ENCODE peak calls at places on chromosome 15, in ten cellular contexts. One of them, this sample, is unnamed.

GRCh38 chr15:66563126-66563525 is 2.7 kb downstream of the LCTL start:
- DNase-seq in activated CD8-positive, alpha-beta memory T cell treated with anti-CD3 and anti-CD28 coated beads, Interleukin-2, amount 50 U/mL, for 48 hours: no peak
- DNase-seq in smooth muscle cell of the brain vasculature: no peak
- DNase-seq in NCI-H1694 treated with DMSO at 0.1 percent for 48 hours: no peak
- DNase-seq in nucleus accumbens: no peak
- DNase-seq in activated B cell treated with CpG ODN at 0.5 μM for 24 hours: no peak
- DNase-seq in ELF-1: no peak
- DNase-seq in stimulated activated CD4-positive, alpha-beta T cell treated with anti-CD3 and anti-CD28 coated beads, Interleukin-15, amount 100 ng/mL, for 1 hour: no peak
- DNase-seq in adrenal gland: no peak
- DNase-seq in foreskin fibroblast: no peak
- DNase-seq in this sample: no peak

GRCh38 chr15:70753101-70753829 is 10.1 kb downstream of the UACA start:
- DNase-seq in activated CD8-positive, alpha-beta memory T cell treated with anti-CD3 and anti-CD28 coated beads, Interleukin-2, amount 50 U/mL, for 48 hours: no peak
- DNase-seq in smooth muscle cell of the brain vasculature: no peak
- DNase-seq in NCI-H1694 treated with DMSO at 0.1 percent for 48 hours: no peak
- DNase-seq in nucleus accumbens: no peak
- DNase-seq in activated B cell treated with CpG ODN at 0.5 μM for 24 hours: no peak
- DNase-seq in ELF-1: no peak
- DNase-seq in stimulated activated CD4-positive, alpha-beta T cell treated with anti-CD3 and anti-CD28 coated beads, Interleukin-15, amount 100 ng/mL, for 1 hour: no peak
- DNase-seq in adrenal gland: no peak
- DNase-seq in foreskin fibroblast: no peak
- DNase-seq in this sample: no peak

GRCh38 chr15:80766275-80766674 is 12.9 kb upstream of the CEMIP start:
- DNase-seq in activated CD8-positive, alpha-beta memory T cell treated with anti-CD3 and anti-CD28 coated beads, Interleukin-2, amount 50 U/mL, for 48 hours: no peak
- DNase-seq in smooth muscle cell of the brain vasculature: no peak
- DNase-seq in NCI-H1694 treated with DMSO at 0.1 percent for 48 hours: no peak
- DNase-seq in nucleus accumbens: no peak
- DNase-seq in activated B cell treated with CpG ODN at 0.5 μM for 24 hours: no peak
- DNase-seq in ELF-1: no peak
- DNase-seq in stimulated activated CD4-positive, alpha-beta T cell treated with anti-CD3 and anti-CD28 coated beads, Interleukin-15, amount 100 ng/mL, for 1 hour: no peak
- DNase-seq in adrenal gland: no peak
- DNase-seq in foreskin fibroblast: no peak
- DNase-seq in this sample: no peak

GRCh38 chr15:63003836-63004610 is 38.5 kb upstream of the TPM1 start:
- DNase-seq in activated CD8-positive, alpha-beta memory T cell treated with anti-CD3 and anti-CD28 coated beads, Interleukin-2, amount 50 U/mL, for 48 hours: no peak
- DNase-seq in smooth muscle cell of the brain vasculature: no peak
- DNase-seq in NCI-H1694 treated with DMSO at 0.1 percent for 48 hours: no peak
- DNase-seq in nucleus accumbens: no peak
- DNase-seq in activated B cell treated with CpG ODN at 0.5 μM for 24 hours: no peak
- DNase-seq in ELF-1: peak
- DNase-seq in stimulated activated CD4-positive, alpha-beta T cell treated with anti-CD3 and anti-CD28 coated beads, Interleukin-15, amount 100 ng/mL, for 1 hour: no peak
- DNase-seq in adrenal gland: no peak
- DNase-seq in foreskin fibroblast: no peak
- DNase-seq in this sample: no peak

GRCh38 chr15:48170981-48171380 is 7.1 kb downstream of the MYEF2 start:
- DNase-seq in activated CD8-positive, alpha-beta memory T cell treated with anti-CD3 and anti-CD28 coated beads, Interleukin-2, amount 50 U/mL, for 48 hours: no peak
- DNase-seq in smooth muscle cell of the brain vasculature: no peak
- DNase-seq in NCI-H1694 treated with DMSO at 0.1 percent for 48 hours: no peak
- DNase-seq in nucleus accumbens: no peak
- DNase-seq in activated B cell treated with CpG ODN at 0.5 μM for 24 hours: no peak
- DNase-seq in ELF-1: no peak
- DNase-seq in stimulated activated CD4-positive, alpha-beta T cell treated with anti-CD3 and anti-CD28 coated beads, Interleukin-15, amount 100 ng/mL, for 1 hour: no peak
- DNase-seq in adrenal gland: no peak
- DNase-seq in foreskin fibroblast: no peak
- DNase-seq in this sample: no peak

GRCh38 chr15:78236491-78236890 is 2.1 kb upstream of the ACSBG1 start:
- DNase-seq in activated CD8-positive, alpha-beta memory T cell treated with anti-CD3 and anti-CD28 coated beads, Interleukin-2, amount 50 U/mL, for 48 hours: no peak
- DNase-seq in smooth muscle cell of the brain vasculature: no peak
- DNase-seq in NCI-H1694 treated with DMSO at 0.1 percent for 48 hours: no peak
- DNase-seq in nucleus accumbens: no peak
- DNase-seq in activated B cell treated with CpG ODN at 0.5 μM for 24 hours: no peak
- DNase-seq in ELF-1: no peak
- DNase-seq in stimulated activated CD4-positive, alpha-beta T cell treated with anti-CD3 and anti-CD28 coated beads, Interleukin-15, amount 100 ng/mL, for 1 hour: no peak
- DNase-seq in adrenal gland: no peak
- DNase-seq in foreskin fibroblast: no peak
- DNase-seq in this sample: no peak

GRCh38 chr15:65189102-65189740 is 4.1 kb upstream of the CLPX start:
- DNase-seq in activated CD8-positive, alpha-beta memory T cell treated with anti-CD3 and anti-CD28 coated beads, Interleukin-2, amount 50 U/mL, for 48 hours: peak
- DNase-seq in smooth muscle cell of the brain vasculature: no peak
- DNase-seq in NCI-H1694 treated with DMSO at 0.1 percent for 48 hours: peak
- DNase-seq in nucleus accumbens: no peak
- DNase-seq in activated B cell treated with CpG ODN at 0.5 μM for 24 hours: no peak
- DNase-seq in ELF-1: peak
- DNase-seq in stimulated activated CD4-positive, alpha-beta T cell treated with anti-CD3 and anti-CD28 coated beads, Interleukin-15, amount 100 ng/mL, for 1 hour: no peak
- DNase-seq in adrenal gland: peak
- DNase-seq in foreskin fibroblast: peak
- DNase-seq in this sample: peak

GRCh38 chr15:62770752-62771151 is 271.8 kb upstream of the TPM1 start:
- DNase-seq in activated CD8-positive, alpha-beta memory T cell treated with anti-CD3 and anti-CD28 coated beads, Interleukin-2, amount 50 U/mL, for 48 hours: no peak
- DNase-seq in smooth muscle cell of the brain vasculature: no peak
- DNase-seq in NCI-H1694 treated with DMSO at 0.1 percent for 48 hours: no peak
- DNase-seq in nucleus accumbens: no peak
- DNase-seq in activated B cell treated with CpG ODN at 0.5 μM for 24 hours: no peak
- DNase-seq in ELF-1: peak
- DNase-seq in stimulated activated CD4-positive, alpha-beta T cell treated with anti-CD3 and anti-CD28 coated beads, Interleukin-15, amount 100 ng/mL, for 1 hour: no peak
- DNase-seq in adrenal gland: no peak
- DNase-seq in foreskin fibroblast: peak
- DNase-seq in this sample: no peak

GRCh38 chr15:67180514-67181191 is 73.8 kb downstream of the AAGAB start:
- DNase-seq in activated CD8-positive, alpha-beta memory T cell treated with anti-CD3 and anti-CD28 coated beads, Interleukin-2, amount 50 U/mL, for 48 hours: no peak
- DNase-seq in smooth muscle cell of the brain vasculature: no peak
- DNase-seq in NCI-H1694 treated with DMSO at 0.1 percent for 48 hours: no peak
- DNase-seq in nucleus accumbens: no peak
- DNase-seq in activated B cell treated with CpG ODN at 0.5 μM for 24 hours: no peak
- DNase-seq in ELF-1: no peak
- DNase-seq in stimulated activated CD4-positive, alpha-beta T cell treated with anti-CD3 and anti-CD28 coated beads, Interleukin-15, amount 100 ng/mL, for 1 hour: no peak
- DNase-seq in adrenal gland: no peak
- DNase-seq in foreskin fibroblast: no peak
- DNase-seq in this sample: no peak

GRCh38 chr15:57867970-57868791 is 161.7 kb downstream of the POLR2M start:
- DNase-seq in activated CD8-positive, alpha-beta memory T cell treated with anti-CD3 and anti-CD28 coated beads, Interleukin-2, amount 50 U/mL, for 48 hours: no peak
- DNase-seq in smooth muscle cell of the brain vasculature: no peak
- DNase-seq in NCI-H1694 treated with DMSO at 0.1 percent for 48 hours: no peak
- DNase-seq in nucleus accumbens: no peak
- DNase-seq in activated B cell treated with CpG ODN at 0.5 μM for 24 hours: no peak
- DNase-seq in ELF-1: no peak
- DNase-seq in stimulated activated CD4-positive, alpha-beta T cell treated with anti-CD3 and anti-CD28 coated beads, Interleukin-15, amount 100 ng/mL, for 1 hour: no peak
- DNase-seq in adrenal gland: no peak
- DNase-seq in foreskin fibroblast: no peak
- DNase-seq in this sample: no peak

GRCh38 chr15:64503640-64504039 is 43.3 kb downstream of the ZNF609 start:
- DNase-seq in activated CD8-positive, alpha-beta memory T cell treated with anti-CD3 and anti-CD28 coated beads, Interleukin-2, amount 50 U/mL, for 48 hours: no peak
- DNase-seq in smooth muscle cell of the brain vasculature: no peak
- DNase-seq in NCI-H1694 treated with DMSO at 0.1 percent for 48 hours: no peak
- DNase-seq in nucleus accumbens: no peak
- DNase-seq in activated B cell treated with CpG ODN at 0.5 μM for 24 hours: no peak
- DNase-seq in ELF-1: no peak
- DNase-seq in stimulated activated CD4-positive, alpha-beta T cell treated with anti-CD3 and anti-CD28 coated beads, Interleukin-15, amount 100 ng/mL, for 1 hour: no peak
- DNase-seq in adrenal gland: no peak
- DNase-seq in foreskin fibroblast: no peak
- DNase-seq in this sample: no peak

GRCh38 chr15:55819397-55820034 is 76.6 kb upstream of the PRTG start:
- DNase-seq in activated CD8-positive, alpha-beta memory T cell treated with anti-CD3 and anti-CD28 coated beads, Interleukin-2, amount 50 U/mL, for 48 hours: no peak
- DNase-seq in smooth muscle cell of the brain vasculature: no peak
- DNase-seq in NCI-H1694 treated with DMSO at 0.1 percent for 48 hours: no peak
- DNase-seq in nucleus accumbens: no peak
- DNase-seq in activated B cell treated with CpG ODN at 0.5 μM for 24 hours: no peak
- DNase-seq in ELF-1: no peak
- DNase-seq in stimulated activated CD4-positive, alpha-beta T cell treated with anti-CD3 and anti-CD28 coated beads, Interleukin-15, amount 100 ng/mL, for 1 hour: no peak
- DNase-seq in adrenal gland: no peak
- DNase-seq in foreskin fibroblast: no peak
- DNase-seq in this sample: no peak

GRCh38 chr15:79680721-79681120 is 216.1 kb downstream of the MTHFS start:
- DNase-seq in activated CD8-positive, alpha-beta memory T cell treated with anti-CD3 and anti-CD28 coated beads, Interleukin-2, amount 50 U/mL, for 48 hours: no peak
- DNase-seq in smooth muscle cell of the brain vasculature: no peak
- DNase-seq in NCI-H1694 treated with DMSO at 0.1 percent for 48 hours: no peak
- DNase-seq in nucleus accumbens: no peak
- DNase-seq in activated B cell treated with CpG ODN at 0.5 μM for 24 hours: no peak
- DNase-seq in ELF-1: peak
- DNase-seq in stimulated activated CD4-positive, alpha-beta T cell treated with anti-CD3 and anti-CD28 coated beads, Interleukin-15, amount 100 ng/mL, for 1 hour: no peak
- DNase-seq in adrenal gland: no peak
- DNase-seq in foreskin fibroblast: peak
- DNase-seq in this sample: no peak

GRCh38 chr15:68310178-68310810 is 32.7 kb downstream of the FEM1B start:
- DNase-seq in activated CD8-positive, alpha-beta memory T cell treated with anti-CD3 and anti-CD28 coated beads, Interleukin-2, amount 50 U/mL, for 48 hours: peak
- DNase-seq in smooth muscle cell of the brain vasculature: no peak
- DNase-seq in NCI-H1694 treated with DMSO at 0.1 percent for 48 hours: no peak
- DNase-seq in nucleus accumbens: no peak
- DNase-seq in activated B cell treated with CpG ODN at 0.5 μM for 24 hours: no peak
- DNase-seq in ELF-1: peak
- DNase-seq in stimulated activated CD4-positive, alpha-beta T cell treated with anti-CD3 and anti-CD28 coated beads, Interleukin-15, amount 100 ng/mL, for 1 hour: no peak
- DNase-seq in adrenal gland: peak
- DNase-seq in foreskin fibroblast: no peak
- DNase-seq in this sample: peak

GRCh38 chr15:31567861-31568260 is 241.2 kb downstream of the KLF13 start:
- DNase-seq in activated CD8-positive, alpha-beta memory T cell treated with anti-CD3 and anti-CD28 coated beads, Interleukin-2, amount 50 U/mL, for 48 hours: no peak
- DNase-seq in smooth muscle cell of the brain vasculature: no peak
- DNase-seq in NCI-H1694 treated with DMSO at 0.1 percent for 48 hours: no peak
- DNase-seq in nucleus accumbens: no peak
- DNase-seq in activated B cell treated with CpG ODN at 0.5 μM for 24 hours: no peak
- DNase-seq in ELF-1: no peak
- DNase-seq in stimulated activated CD4-positive, alpha-beta T cell treated with anti-CD3 and anti-CD28 coated beads, Interleukin-15, amount 100 ng/mL, for 1 hour: no peak
- DNase-seq in adrenal gland: no peak
- DNase-seq in foreskin fibroblast: no peak
- DNase-seq in this sample: no peak

GRCh38 chr15:69568621-69569020 is 116.0 kb downstream of the RPLP1 start:
- DNase-seq in activated CD8-positive, alpha-beta memory T cell treated with anti-CD3 and anti-CD28 coated beads, Interleukin-2, amount 50 U/mL, for 48 hours: no peak
- DNase-seq in smooth muscle cell of the brain vasculature: no peak
- DNase-seq in NCI-H1694 treated with DMSO at 0.1 percent for 48 hours: no peak
- DNase-seq in nucleus accumbens: no peak
- DNase-seq in activated B cell treated with CpG ODN at 0.5 μM for 24 hours: no peak
- DNase-seq in ELF-1: no peak
- DNase-seq in stimulated activated CD4-positive, alpha-beta T cell treated with anti-CD3 and anti-CD28 coated beads, Interleukin-15, amount 100 ng/mL, for 1 hour: no peak
- DNase-seq in adrenal gland: no peak
- DNase-seq in foreskin fibroblast: peak
- DNase-seq in this sample: no peak

GRCh38 chr15:52042051-52042851 is 23.2 kb downstream of the MAPK6 start:
- DNase-seq in activated CD8-positive, alpha-beta memory T cell treated with anti-CD3 and anti-CD28 coated beads, Interleukin-2, amount 50 U/mL, for 48 hours: no peak
- DNase-seq in smooth muscle cell of the brain vasculature: no peak
- DNase-seq in NCI-H1694 treated with DMSO at 0.1 percent for 48 hours: no peak
- DNase-seq in nucleus accumbens: no peak
- DNase-seq in activated B cell treated with CpG ODN at 0.5 μM for 24 hours: no peak
- DNase-seq in ELF-1: no peak
- DNase-seq in stimulated activated CD4-positive, alpha-beta T cell treated with anti-CD3 and anti-CD28 coated beads, Interleukin-15, amount 100 ng/mL, for 1 hour: no peak
- DNase-seq in adrenal gland: no peak
- DNase-seq in foreskin fibroblast: no peak
- DNase-seq in this sample: peak

GRCh38 chr15:29925227-29926082 is 103.2 kb upstream of the TJP1 start:
- DNase-seq in activated CD8-positive, alpha-beta memory T cell treated with anti-CD3 and anti-CD28 coated beads, Interleukin-2, amount 50 U/mL, for 48 hours: peak
- DNase-seq in smooth muscle cell of the brain vasculature: peak
- DNase-seq in NCI-H1694 treated with DMSO at 0.1 percent for 48 hours: peak
- DNase-seq in nucleus accumbens: no peak
- DNase-seq in activated B cell treated with CpG ODN at 0.5 μM for 24 hours: no peak
- DNase-seq in ELF-1: peak
- DNase-seq in stimulated activated CD4-positive, alpha-beta T cell treated with anti-CD3 and anti-CD28 coated beads, Interleukin-15, amount 100 ng/mL, for 1 hour: no peak
- DNase-seq in adrenal gland: peak
- DNase-seq in foreskin fibroblast: peak
- DNase-seq in this sample: peak

GRCh38 chr15:48928877-48929538 is 34.7 kb downstream of the SHC4 start:
- DNase-seq in activated CD8-positive, alpha-beta memory T cell treated with anti-CD3 and anti-CD28 coated beads, Interleukin-2, amount 50 U/mL, for 48 hours: peak
- DNase-seq in smooth muscle cell of the brain vasculature: no peak
- DNase-seq in NCI-H1694 treated with DMSO at 0.1 percent for 48 hours: no peak
- DNase-seq in nucleus accumbens: no peak
- DNase-seq in activated B cell treated with CpG ODN at 0.5 μM for 24 hours: no peak
- DNase-seq in ELF-1: no peak
- DNase-seq in stimulated activated CD4-positive, alpha-beta T cell treated with anti-CD3 and anti-CD28 coated beads, Interleukin-15, amount 100 ng/mL, for 1 hour: no peak
- DNase-seq in adrenal gland: no peak
- DNase-seq in foreskin fibroblast: no peak
- DNase-seq in this sample: no peak

GRCh38 chr15:67003586-67003985 is 61.8 kb upstream of the SMAD3 start:
- DNase-seq in activated CD8-positive, alpha-beta memory T cell treated with anti-CD3 and anti-CD28 coated beads, Interleukin-2, amount 50 U/mL, for 48 hours: no peak
- DNase-seq in smooth muscle cell of the brain vasculature: no peak
- DNase-seq in NCI-H1694 treated with DMSO at 0.1 percent for 48 hours: no peak
- DNase-seq in nucleus accumbens: no peak
- DNase-seq in activated B cell treated with CpG ODN at 0.5 μM for 24 hours: no peak
- DNase-seq in ELF-1: no peak
- DNase-seq in stimulated activated CD4-positive, alpha-beta T cell treated with anti-CD3 and anti-CD28 coated beads, Interleukin-15, amount 100 ng/mL, for 1 hour: no peak
- DNase-seq in adrenal gland: no peak
- DNase-seq in foreskin fibroblast: no peak
- DNase-seq in this sample: no peak